ENCODE peak calls at places on chromosomes 2 and 18, in seven cellular contexts. H, G, W, Q, A, J and L are unnamed samples.

GRCh38 chr2:42324244-42324643 is 36.8 kb downstream of the COX7A2L start:
- DNase-seq in A (no peak), Q (no peak), H (no peak), G (no peak), J (no peak), W (no peak), L (no peak)

GRCh38 chr2:99656938-99657337 is 167.1 kb upstream of the REV1 start:
- DNase-seq in J (peak; percentile 46), H (no peak), W (no peak), A (no peak), G (no peak), Q (no peak), L (no peak)

GRCh38 chr2:200850512-200851256 is 13.8 kb downstream of the CLK1 start:
- DNase-seq in Q (no peak), A (no peak), J (no peak), G (no peak), W (no peak), H (no peak), L (no peak)

GRCh38 chr2:177598321-177598922 is 205.8 kb downstream of the AGPS start:
- DNase-seq in H (peak; percentile 76), A (no peak), W (peak; percentile 24), G (no peak), Q (peak; percentile 97), J (peak; percentile 87), L (no peak)

GRCh38 chr2:76579911-76580310 is 869.2 kb upstream of the GCFC2 start:
- DNase-seq in J (no peak), G (no peak), H (no peak), A (no peak), W (no peak), Q (no peak), L (no peak)

GRCh38 chr2:225233234-225233633 is 166.3 kb upstream of the NYAP2 start:
- DNase-seq in G (peak; percentile 93), A (no peak), J (peak; percentile 11), Q (no peak), W (no peak), H (no peak), L (peak; percentile 3)

GRCh38 chr18:62925031-62925688 is 209.8 kb downstream of the PHLPP1 start:
- DNase-seq in H (no peak), G (peak; percentile 55), A (no peak), J (peak; percentile 14), Q (no peak), W (no peak), L (peak; percentile 88)

GRCh38 chr2:60553496-60553991 is at the start of gene BCL11A:
- DNase-seq in J (peak; percentile 78), W (peak; percentile 25), Q (peak; percentile 70), A (peak; percentile 44), G (peak; percentile 56), H (peak; percentile 50), L (peak; percentile 77)

GRCh38 chr18:77133920-77134496 is 1.4 kb upstream of the MBP start:
- DNase-seq in H (peak; percentile 54), A (no peak), Q (peak; percentile 57), W (no peak), J (peak; percentile 38), G (no peak), L (no peak)

GRCh38 chr18:78479443-78479842 is 500.2 kb upstream of the SALL3 start:
- DNase-seq in A (no peak), G (no peak), Q (no peak), W (no peak), J (no peak), H (no peak), L (no peak)

GRCh38 chr18:23133860-23134779 is 1.2 kb upstream of the CABLES1 start:
- DNase-seq in G (peak; percentile 44), Q (peak; percentile 32), A (no peak), H (no peak), J (no peak), W (peak; percentile 65), L (peak; percentile 83)

GRCh38 chr18:37425182-37425581 is 140.4 kb downstream of the CELF4 start:
- DNase-seq in W (no peak), J (no peak), A (no peak), G (peak; percentile 13), Q (no peak), H (no peak), L (no peak)

GRCh38 chr18:68714356-68714706 is 577 bp downstream of the TMX3 start:
- DNase-seq in G (peak; percentile 33), W (peak; percentile 11), A (no peak), H (peak; percentile 15), Q (no peak), J (no peak), L (no peak)

GRCh38 chr2:42714686-42715085 is 49.2 kb downstream of the OXER1 start:
- DNase-seq in A (no peak), Q (no peak), H (no peak), J (no peak), G (no peak), W (no peak), L (no peak)

GRCh38 chr2:69166812-69167468 is 154.0 kb downstream of the ANTXR1 start:
- DNase-seq in J (peak; percentile 25), A (no peak), Q (no peak), G (no peak), W (no peak), H (no peak), L (no peak)

GRCh38 chr2:31213883-31214637 is 3.3 kb downstream of the CAPN14 start:
- DNase-seq in H (no peak), A (no peak), Q (no peak), G (no peak), J (no peak), W (no peak), L (peak; percentile 64)

GRCh38 chr2:140600116-140600515 is 1530.7 kb downstream of the LRP1B start:
- DNase-seq in J (peak; percentile 13), Q (no peak), G (peak; percentile 8), A (no peak), H (no peak), W (no peak), L (peak; percentile 71)

GRCh38 chr2:188292446-188293239 is 969 bp downstream of the GULP1 start:
- DNase-seq in W (peak; percentile 49), Q (no peak), J (peak; percentile 78), A (peak; percentile 68), G (peak; percentile 94), H (no peak), L (peak; percentile 86)

GRCh38 chr2:180006781-180007579 is at the start of gene CWC22:
- DNase-seq in Q (peak; percentile 95), W (peak; percentile 75), J (peak; percentile 88), H (peak; percentile 98), A (peak; percentile 70), G (peak; percentile 88), L (peak; percentile 91)

GRCh38 chr2:152106464-152106863 is 7.6 kb upstream of the CACNB4 start:
- DNase-seq in J (no peak), G (peak; percentile 41), H (no peak), W (no peak), Q (no peak), A (no peak), L (peak; percentile 65)

GRCh38 chr2:860259-860855 is 90.3 kb upstream of the SNTG2 start:
- DNase-seq in W (no peak), G (no peak), J (no peak), H (no peak), Q (no peak), A (no peak), L (peak; percentile 20)